ENCODE peak calls at places on chromosomes 4 and X, in eight cellular contexts. One of them, this sample, is unnamed.

GRCh38 chrX:43969504-43970501 is 3.4 kb downstream of the NDP start:
- DNase-seq in CD4-positive, alpha-beta memory T cell: no peak
- DNase-seq in A673: no peak
- DNase-seq in activated CD4-positive, alpha-beta T cell treated with anti-CD3 and anti-CD28 coated beads for 4 hours: no peak
- DNase-seq in SK-MEL-5: no peak
- DNase-seq in memory B cell: no peak
- DNase-seq in transverse colon: no peak
- DNase-seq in tibial nerve: no peak
- DNase-seq in this sample: no peak

GRCh38 chr4:25234390-25235367 is 846 bp downstream of the PI4K2B start:
- DNase-seq in CD4-positive, alpha-beta memory T cell: peak
- DNase-seq in A673: peak
- DNase-seq in activated CD4-positive, alpha-beta T cell treated with anti-CD3 and anti-CD28 coated beads for 4 hours: peak
- DNase-seq in SK-MEL-5: peak
- DNase-seq in memory B cell: peak
- DNase-seq in transverse colon: peak
- DNase-seq in tibial nerve: peak
- DNase-seq in this sample: peak

GRCh38 chr4:6492861-6493667 is 20.6 kb upstream of the PPP2R2C start:
- DNase-seq in CD4-positive, alpha-beta memory T cell: no peak
- DNase-seq in A673: no peak
- DNase-seq in activated CD4-positive, alpha-beta T cell treated with anti-CD3 and anti-CD28 coated beads for 4 hours: no peak
- DNase-seq in SK-MEL-5: no peak
- DNase-seq in memory B cell: no peak
- DNase-seq in transverse colon: no peak
- DNase-seq in tibial nerve: no peak
- DNase-seq in this sample: no peak

GRCh38 chrX:148905376-148905775 is 405.0 kb downstream of the AFF2 start:
- DNase-seq in CD4-positive, alpha-beta memory T cell: no peak
- DNase-seq in A673: no peak
- DNase-seq in activated CD4-positive, alpha-beta T cell treated with anti-CD3 and anti-CD28 coated beads for 4 hours: no peak
- DNase-seq in SK-MEL-5: no peak
- DNase-seq in memory B cell: no peak
- DNase-seq in transverse colon: no peak
- DNase-seq in tibial nerve: no peak
- DNase-seq in this sample: no peak

GRCh38 chr4:81425087-81425486 is 46.6 kb downstream of the RASGEF1B start:
- DNase-seq in CD4-positive, alpha-beta memory T cell: no peak
- DNase-seq in A673: no peak
- DNase-seq in activated CD4-positive, alpha-beta T cell treated with anti-CD3 and anti-CD28 coated beads for 4 hours: no peak
- DNase-seq in SK-MEL-5: no peak
- DNase-seq in memory B cell: no peak
- DNase-seq in transverse colon: no peak
- DNase-seq in tibial nerve: no peak
- DNase-seq in this sample: no peak

GRCh38 chr4:187283306-187283705 is 559.6 kb upstream of the FAT1 start:
- DNase-seq in CD4-positive, alpha-beta memory T cell: no peak
- DNase-seq in A673: no peak
- DNase-seq in activated CD4-positive, alpha-beta T cell treated with anti-CD3 and anti-CD28 coated beads for 4 hours: no peak
- DNase-seq in SK-MEL-5: no peak
- DNase-seq in memory B cell: no peak
- DNase-seq in transverse colon: no peak
- DNase-seq in tibial nerve: no peak
- DNase-seq in this sample: no peak

GRCh38 chr4:187171731-187172339 is 448.2 kb upstream of the FAT1 start:
- DNase-seq in CD4-positive, alpha-beta memory T cell: no peak
- DNase-seq in A673: no peak
- DNase-seq in activated CD4-positive, alpha-beta T cell treated with anti-CD3 and anti-CD28 coated beads for 4 hours: no peak
- DNase-seq in SK-MEL-5: no peak
- DNase-seq in memory B cell: no peak
- DNase-seq in transverse colon: no peak
- DNase-seq in tibial nerve: no peak
- DNase-seq in this sample: no peak

GRCh38 chrX:9110808-9111207 is 76.9 kb upstream of the FAM9B start:
- DNase-seq in CD4-positive, alpha-beta memory T cell: no peak
- DNase-seq in A673: no peak
- DNase-seq in activated CD4-positive, alpha-beta T cell treated with anti-CD3 and anti-CD28 coated beads for 4 hours: no peak
- DNase-seq in SK-MEL-5: no peak
- DNase-seq in memory B cell: no peak
- DNase-seq in transverse colon: no peak
- DNase-seq in tibial nerve: no peak
- DNase-seq in this sample: no peak

GRCh38 chr4:26431461-26432165 is 58.7 kb downstream of the CCKAR start:
- DNase-seq in CD4-positive, alpha-beta memory T cell: no peak
- DNase-seq in A673: no peak
- DNase-seq in activated CD4-positive, alpha-beta T cell treated with anti-CD3 and anti-CD28 coated beads for 4 hours: no peak
- DNase-seq in SK-MEL-5: no peak
- DNase-seq in memory B cell: no peak
- DNase-seq in transverse colon: no peak
- DNase-seq in tibial nerve: no peak
- DNase-seq in this sample: no peak